ENCODE peak calls at places on chromosomes 4 and X, in four cellular contexts. V is K562, A is GM12878, J is H1. Z is an unnamed sample.

GRCh38 chrX:139842326-139843175 is 90.3 kb downstream of the ATP11C start:
- DNase-seq in A (no peak), V (no peak), J (no peak), Z (no peak)

GRCh38 chrX:39725928-39726619 is 371.7 kb downstream of the BCOR start:
- DNase-seq in V (no peak), J (no peak), A (no peak), Z (no peak)

GRCh38 chr4:166991162-166991561 is 243.1 kb downstream of the SPOCK3 start:
- DNase-seq in A (no peak), V (no peak), J (no peak), Z (no peak)

GRCh38 chr4:10808591-10808990 is 124.0 kb upstream of the CLNK start:
- DNase-seq in A (no peak), V (no peak), J (no peak), Z (no peak)

GRCh38 chrX:48045410-48046311 is 25.8 kb downstream of the ZNF630 start:
- DNase-seq in A (no peak), J (no peak), V (no peak), Z (no peak)

GRCh38 chr4:55830048-55830447 is 10.5 kb downstream of the EXOC1L start:
- DNase-seq in A (no peak), J (no peak), V (no peak), Z (no peak)

GRCh38 chr4:75030028-75030427 is 97.1 kb downstream of the PARM1 start:
- DNase-seq in V (no peak), J (no peak), A (no peak), Z (no peak)

GRCh38 chrX:54633641-54634040 is 103.6 kb downstream of the GNL3L start:
- DNase-seq in A (no peak), V (no peak), J (no peak), Z (no peak)

DNA sequence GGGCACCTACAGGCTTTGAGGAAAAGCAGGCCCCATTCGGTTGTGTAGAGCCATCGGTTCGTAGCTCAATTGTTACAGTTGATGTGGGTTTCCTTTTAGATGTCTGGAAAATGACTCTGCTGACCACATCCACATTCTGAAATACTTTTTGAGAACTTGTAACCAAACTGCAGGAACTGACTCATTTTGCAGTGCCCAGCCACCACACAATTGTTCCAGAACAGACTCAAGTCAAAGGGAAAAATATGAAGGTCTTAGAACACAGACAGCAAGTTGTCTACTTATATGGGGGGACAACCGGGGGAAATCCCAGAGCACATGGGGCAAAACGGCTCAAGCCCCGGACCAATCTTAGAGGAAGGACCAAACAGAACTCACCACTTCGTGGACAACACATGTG is 557.6 kb upstream of the DIPK2B start:
- DNase-seq in A (peak), V (no peak), J (no peak), Z (no peak)
- TF ChIP-seq POLR2AphosphoS5 in A (no peak), V (no peak), J (no peak), Z (no peak)

DNA sequence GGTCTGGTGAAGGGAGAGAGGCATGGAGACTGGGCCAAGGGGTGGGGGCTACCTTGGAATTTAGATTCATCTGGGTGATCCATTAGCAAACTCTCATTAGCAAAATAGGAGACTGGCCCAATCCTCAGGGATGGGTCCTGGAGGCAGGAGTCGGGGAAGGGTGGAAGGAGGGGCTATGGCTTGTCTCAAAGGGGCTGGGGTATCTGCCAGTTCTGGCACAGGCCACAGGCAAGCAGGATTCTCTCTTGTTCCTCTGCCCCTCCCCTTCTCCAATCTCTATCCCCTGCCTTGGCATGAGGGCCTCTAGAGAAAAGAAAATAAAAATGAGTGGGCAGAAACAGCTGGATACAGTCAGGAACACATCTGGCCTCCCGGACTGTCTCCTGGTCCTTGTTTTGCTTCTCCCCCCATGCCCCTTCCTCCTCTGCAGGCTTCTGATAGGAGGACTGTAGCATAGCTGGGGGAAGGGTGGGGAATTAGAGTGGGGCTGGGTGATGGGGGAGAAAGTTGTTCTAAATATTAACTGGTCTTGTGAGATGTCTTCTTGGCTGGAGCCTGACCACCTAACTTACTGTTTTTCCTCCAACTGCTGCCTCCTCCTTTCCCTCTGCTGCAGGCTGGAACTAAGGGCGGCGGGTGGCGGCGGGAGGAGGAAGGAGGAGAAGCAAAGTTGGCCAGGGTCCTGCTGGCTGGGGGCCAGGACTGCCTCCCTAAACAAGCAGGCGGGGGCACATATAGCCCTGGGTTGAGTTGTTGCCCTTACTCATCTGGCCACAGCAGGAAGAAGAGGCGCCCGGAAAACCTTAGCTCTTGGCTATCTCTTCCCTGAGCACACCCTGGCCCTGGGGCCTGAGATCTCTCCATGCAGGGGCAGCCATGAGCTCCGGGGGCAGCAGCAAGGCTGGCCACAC is 53.3 kb upstream of the LAS1L start:
- DNase-seq in V (peak), A (no peak), J (no peak), Z (no peak)
- TF ChIP-seq POLR2A in V (no peak), A (no peak), J (no peak), Z (no peak)

GRCh38 chr4:116180056-116180690 is 905.2 kb downstream of the TRAM1L1 start:
- DNase-seq in V (no peak), J (no peak), A (no peak), Z (no peak)
- TF ChIP-seq TAF1 in V (no peak), J (no peak), A (no peak), Z (no peak)

DNA sequence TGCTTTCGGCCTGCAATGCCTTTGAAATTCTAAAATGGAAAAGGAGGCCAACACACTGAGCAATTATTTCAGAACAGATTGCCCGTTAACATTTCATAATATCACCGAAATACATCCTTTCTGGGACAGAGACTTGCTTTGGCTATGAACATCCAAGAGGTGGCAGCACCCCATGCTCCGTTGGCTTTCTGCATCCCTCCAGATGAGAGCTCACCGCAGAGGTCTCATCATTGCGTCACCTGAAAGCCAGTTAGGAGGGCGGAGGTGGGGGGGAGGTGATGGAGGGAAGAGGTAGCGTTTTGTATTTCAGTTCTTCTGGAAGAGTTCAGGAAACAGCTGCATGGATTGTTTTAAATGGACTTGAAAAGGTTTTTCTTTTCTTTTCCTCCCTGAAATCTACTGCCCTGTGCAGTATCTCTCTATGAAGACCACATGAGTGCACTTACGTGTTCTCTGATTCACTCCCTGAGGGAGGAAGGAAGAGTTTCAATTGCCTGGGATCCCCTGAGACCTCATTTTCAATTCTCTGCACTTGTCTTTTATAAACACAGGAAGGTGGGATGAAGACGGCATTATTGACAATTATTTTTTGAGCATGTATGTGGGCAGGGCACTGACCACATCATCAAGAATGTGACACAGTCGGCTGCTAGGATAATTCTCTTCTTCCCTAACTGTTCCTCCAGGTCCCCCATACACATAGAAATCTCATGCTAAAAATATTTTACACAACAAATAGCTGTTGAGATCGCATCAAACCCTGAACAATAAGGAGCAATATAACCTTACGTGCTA is 166.9 kb upstream of the PGRMC2 start:
- DNase-seq in V (peak), A (peak), J (peak), Z (peak)
- TF ChIP-seq POLR2AphosphoS5 in V (no peak), A (no peak), J (no peak), Z (no peak)

GRCh38 chr4:152500308-152500707 is 35.6 kb downstream of the FBXW7 start:
- DNase-seq in A (no peak), V (no peak), J (no peak), Z (no peak)
- TF ChIP-seq POLR2A in A (no peak), V (no peak), J (no peak), Z (no peak)